ENCODE peak calls at places on chromosomes 13 and 19, in ten cellular contexts. One of them, this sample, is unnamed.

GRCh38 chr19:7159105-7159933 is 89.8 kb downstream of the ZNF557 start:
- DNase-seq in activated naive CD8-positive, alpha-beta T cell treated with anti-CD3 and anti-CD28 coated beads for 36 hours: no peak
- DNase-seq in CD8-positive, alpha-beta memory T cell: no peak
- DNase-seq in foreskin fibroblast: peak
- DNase-seq in hypothalamus: no peak
- DNase-seq in cardiac muscle cell: peak
- DNase-seq in ELR: peak
- DNase-seq in NCI-H1048: no peak
- DNase-seq in HFFc6: peak
- DNase-seq in AG09309: no peak
- DNase-seq in this sample: peak

GRCh38 chr19:47112166-47112663 is 1.4 kb downstream of the ZC3H4 start:
- DNase-seq in ELR: peak
- DNase-seq in cardiac muscle cell: peak
- DNase-seq in foreskin fibroblast: peak
- DNase-seq in NCI-H1048: no peak
- DNase-seq in hypothalamus: peak
- DNase-seq in CD8-positive, alpha-beta memory T cell: peak
- DNase-seq in HFFc6: peak
- DNase-seq in activated naive CD8-positive, alpha-beta T cell treated with anti-CD3 and anti-CD28 coated beads for 36 hours: peak
- DNase-seq in AG09309: peak
- DNase-seq in this sample: peak

GRCh38 chr13:43072394-43072793 is 49.0 kb downstream of the DNAJC15 start:
- DNase-seq in AG09309: no peak
- DNase-seq in CD8-positive, alpha-beta memory T cell: no peak
- DNase-seq in cardiac muscle cell: peak
- DNase-seq in ELR: no peak
- DNase-seq in hypothalamus: no peak
- DNase-seq in activated naive CD8-positive, alpha-beta T cell treated with anti-CD3 and anti-CD28 coated beads for 36 hours: no peak
- DNase-seq in HFFc6: no peak
- DNase-seq in foreskin fibroblast: peak
- DNase-seq in NCI-H1048: no peak
- DNase-seq in this sample: no peak

GRCh38 chr13:56953965-56954364 is 186.8 kb upstream of the PRR20A start:
- DNase-seq in activated naive CD8-positive, alpha-beta T cell treated with anti-CD3 and anti-CD28 coated beads for 36 hours: no peak
- DNase-seq in foreskin fibroblast: no peak
- DNase-seq in AG09309: no peak
- DNase-seq in ELR: no peak
- DNase-seq in CD8-positive, alpha-beta memory T cell: no peak
- DNase-seq in hypothalamus: no peak
- DNase-seq in HFFc6: no peak
- DNase-seq in cardiac muscle cell: no peak
- DNase-seq in NCI-H1048: no peak
- DNase-seq in this sample: no peak

GRCh38 chr13:101965096-101965495 is 436.8 kb downstream of the FGF14 start:
- DNase-seq in CD8-positive, alpha-beta memory T cell: no peak
- DNase-seq in foreskin fibroblast: no peak
- DNase-seq in AG09309: no peak
- DNase-seq in hypothalamus: no peak
- DNase-seq in NCI-H1048: no peak
- DNase-seq in ELR: no peak
- DNase-seq in activated naive CD8-positive, alpha-beta T cell treated with anti-CD3 and anti-CD28 coated beads for 36 hours: no peak
- DNase-seq in cardiac muscle cell: no peak
- DNase-seq in HFFc6: no peak
- DNase-seq in this sample: no peak

GRCh38 chr13:104106705-104107393 is 1040.6 kb upstream of the SLC10A2 start:
- DNase-seq in cardiac muscle cell: peak
- DNase-seq in AG09309: no peak
- DNase-seq in ELR: peak
- DNase-seq in activated naive CD8-positive, alpha-beta T cell treated with anti-CD3 and anti-CD28 coated beads for 36 hours: no peak
- DNase-seq in CD8-positive, alpha-beta memory T cell: no peak
- DNase-seq in HFFc6: no peak
- DNase-seq in NCI-H1048: no peak
- DNase-seq in foreskin fibroblast: peak
- DNase-seq in hypothalamus: no peak
- DNase-seq in this sample: no peak

GRCh38 chr19:3474015-3474414 is 6.3 kb downstream of the SMIM24 start:
- DNase-seq in ELR: no peak
- DNase-seq in hypothalamus: no peak
- DNase-seq in HFFc6: no peak
- DNase-seq in AG09309: no peak
- DNase-seq in activated naive CD8-positive, alpha-beta T cell treated with anti-CD3 and anti-CD28 coated beads for 36 hours: no peak
- DNase-seq in foreskin fibroblast: no peak
- DNase-seq in NCI-H1048: no peak
- DNase-seq in CD8-positive, alpha-beta memory T cell: no peak
- DNase-seq in cardiac muscle cell: no peak
- DNase-seq in this sample: no peak

GRCh38 chr13:101202590-101202989 is 213.7 kb downstream of the NALCN start:
- DNase-seq in AG09309: no peak
- DNase-seq in foreskin fibroblast: no peak
- DNase-seq in cardiac muscle cell: no peak
- DNase-seq in HFFc6: no peak
- DNase-seq in hypothalamus: no peak
- DNase-seq in CD8-positive, alpha-beta memory T cell: no peak
- DNase-seq in activated naive CD8-positive, alpha-beta T cell treated with anti-CD3 and anti-CD28 coated beads for 36 hours: no peak
- DNase-seq in NCI-H1048: no peak
- DNase-seq in ELR: no peak
- DNase-seq in this sample: no peak

GRCh38 chr13:62879071-62879470 is 1463.4 kb upstream of the PCDH20 start:
- DNase-seq in hypothalamus: no peak
- DNase-seq in foreskin fibroblast: peak
- DNase-seq in AG09309: no peak
- DNase-seq in activated naive CD8-positive, alpha-beta T cell treated with anti-CD3 and anti-CD28 coated beads for 36 hours: no peak
- DNase-seq in CD8-positive, alpha-beta memory T cell: no peak
- DNase-seq in HFFc6: no peak
- DNase-seq in cardiac muscle cell: peak
- DNase-seq in ELR: peak
- DNase-seq in NCI-H1048: no peak
- DNase-seq in this sample: no peak

GRCh38 chr13:89812856-89813255 is 1534.6 kb upstream of the MIR17HG start:
- DNase-seq in CD8-positive, alpha-beta memory T cell: no peak
- DNase-seq in cardiac muscle cell: no peak
- DNase-seq in AG09309: no peak
- DNase-seq in NCI-H1048: no peak
- DNase-seq in activated naive CD8-positive, alpha-beta T cell treated with anti-CD3 and anti-CD28 coated beads for 36 hours: no peak
- DNase-seq in foreskin fibroblast: no peak
- DNase-seq in hypothalamus: no peak
- DNase-seq in HFFc6: no peak
- DNase-seq in ELR: no peak
- DNase-seq in this sample: no peak

GRCh38 chr13:89307278-89307677 is 1636.1 kb downstream of the SLITRK5 start:
- DNase-seq in activated naive CD8-positive, alpha-beta T cell treated with anti-CD3 and anti-CD28 coated beads for 36 hours: no peak
- DNase-seq in hypothalamus: no peak
- DNase-seq in foreskin fibroblast: no peak
- DNase-seq in HFFc6: no peak
- DNase-seq in cardiac muscle cell: no peak
- DNase-seq in CD8-positive, alpha-beta memory T cell: no peak
- DNase-seq in AG09309: no peak
- DNase-seq in NCI-H1048: no peak
- DNase-seq in ELR: peak
- DNase-seq in this sample: no peak

GRCh38 chr19:32570081-32570785 is 10.8 kb upstream of the PDCD5 start:
- DNase-seq in NCI-H1048: no peak
- DNase-seq in cardiac muscle cell: peak
- DNase-seq in HFFc6: peak
- DNase-seq in CD8-positive, alpha-beta memory T cell: peak
- DNase-seq in AG09309: peak
- DNase-seq in hypothalamus: peak
- DNase-seq in ELR: peak
- DNase-seq in foreskin fibroblast: peak
- DNase-seq in activated naive CD8-positive, alpha-beta T cell treated with anti-CD3 and anti-CD28 coated beads for 36 hours: peak
- DNase-seq in this sample: no peak

GRCh38 chr19:49210108-49210900 is 52.7 kb downstream of the TRPM4 start:
- DNase-seq in hypothalamus: no peak
- DNase-seq in activated naive CD8-positive, alpha-beta T cell treated with anti-CD3 and anti-CD28 coated beads for 36 hours: peak
- DNase-seq in CD8-positive, alpha-beta memory T cell: no peak
- DNase-seq in cardiac muscle cell: peak
- DNase-seq in ELR: peak
- DNase-seq in AG09309: no peak
- DNase-seq in NCI-H1048: peak
- DNase-seq in foreskin fibroblast: peak
- DNase-seq in HFFc6: no peak
- DNase-seq in this sample: no peak

GRCh38 chr19:31350693-31351211 is 1.5 kb upstream of the TSHZ3 start:
- DNase-seq in ELR: peak
- DNase-seq in hypothalamus: peak
- DNase-seq in CD8-positive, alpha-beta memory T cell: no peak
- DNase-seq in AG09309: no peak
- DNase-seq in foreskin fibroblast: peak
- DNase-seq in NCI-H1048: no peak
- DNase-seq in cardiac muscle cell: peak
- DNase-seq in activated naive CD8-positive, alpha-beta T cell treated with anti-CD3 and anti-CD28 coated beads for 36 hours: no peak
- DNase-seq in HFFc6: peak
- DNase-seq in this sample: peak

GRCh38 chr19:11949201-11949600 is 15.6 kb upstream of the ZNF763 start:
- DNase-seq in foreskin fibroblast: peak
- DNase-seq in ELR: no peak
- DNase-seq in HFFc6: no peak
- DNase-seq in AG09309: no peak
- DNase-seq in CD8-positive, alpha-beta memory T cell: no peak
- DNase-seq in hypothalamus: no peak
- DNase-seq in activated naive CD8-positive, alpha-beta T cell treated with anti-CD3 and anti-CD28 coated beads for 36 hours: no peak
- DNase-seq in NCI-H1048: no peak
- DNase-seq in cardiac muscle cell: no peak
- DNase-seq in this sample: no peak

GRCh38 chr13:106355866-106356265 is 179.6 kb downstream of the EFNB2 start:
- DNase-seq in activated naive CD8-positive, alpha-beta T cell treated with anti-CD3 and anti-CD28 coated beads for 36 hours: no peak
- DNase-seq in ELR: no peak
- DNase-seq in HFFc6: no peak
- DNase-seq in CD8-positive, alpha-beta memory T cell: no peak
- DNase-seq in cardiac muscle cell: no peak
- DNase-seq in hypothalamus: no peak
- DNase-seq in AG09309: no peak
- DNase-seq in foreskin fibroblast: no peak
- DNase-seq in NCI-H1048: no peak
- DNase-seq in this sample: no peak

GRCh38 chr13:49836516-49836915 is 44.0 kb upstream of the KPNA3 start:
- DNase-seq in hypothalamus: peak
- DNase-seq in ELR: no peak
- DNase-seq in HFFc6: no peak
- DNase-seq in foreskin fibroblast: no peak
- DNase-seq in CD8-positive, alpha-beta memory T cell: no peak
- DNase-seq in activated naive CD8-positive, alpha-beta T cell treated with anti-CD3 and anti-CD28 coated beads for 36 hours: no peak
- DNase-seq in NCI-H1048: no peak
- DNase-seq in cardiac muscle cell: no peak
- DNase-seq in AG09309: no peak
- DNase-seq in this sample: no peak

GRCh38 chr19:51166846-51167490 is 24.9 kb downstream of the SIGLEC7 start:
- DNase-seq in hypothalamus: no peak
- DNase-seq in activated naive CD8-positive, alpha-beta T cell treated with anti-CD3 and anti-CD28 coated beads for 36 hours: peak
- DNase-seq in AG09309: no peak
- DNase-seq in NCI-H1048: no peak
- DNase-seq in foreskin fibroblast: no peak
- DNase-seq in CD8-positive, alpha-beta memory T cell: peak
- DNase-seq in ELR: no peak
- DNase-seq in cardiac muscle cell: no peak
- DNase-seq in HFFc6: no peak
- DNase-seq in this sample: no peak

GRCh38 chr19:35545855-35546381 is 492 bp downstream of the TMEM147 start:
- DNase-seq in cardiac muscle cell: peak
- DNase-seq in AG09309: no peak
- DNase-seq in ELR: peak
- DNase-seq in hypothalamus: no peak
- DNase-seq in foreskin fibroblast: peak
- DNase-seq in CD8-positive, alpha-beta memory T cell: peak
- DNase-seq in NCI-H1048: no peak
- DNase-seq in activated naive CD8-positive, alpha-beta T cell treated with anti-CD3 and anti-CD28 coated beads for 36 hours: peak
- DNase-seq in HFFc6: no peak
- DNase-seq in this sample: peak

GRCh38 chr19:35142531-35143230 is 374 bp upstream of the FXYD7 start:
- DNase-seq in cardiac muscle cell: peak
- DNase-seq in hypothalamus: peak
- DNase-seq in NCI-H1048: no peak
- DNase-seq in AG09309: no peak
- DNase-seq in ELR: peak
- DNase-seq in foreskin fibroblast: peak
- DNase-seq in CD8-positive, alpha-beta memory T cell: peak
- DNase-seq in HFFc6: no peak
- DNase-seq in activated naive CD8-positive, alpha-beta T cell treated with anti-CD3 and anti-CD28 coated beads for 36 hours: peak
- DNase-seq in this sample: peak

GRCh38 chr13:35797244-35797643 is 320.8 kb upstream of the MAB21L1 start:
- DNase-seq in AG09309: no peak
- DNase-seq in activated naive CD8-positive, alpha-beta T cell treated with anti-CD3 and anti-CD28 coated beads for 36 hours: no peak
- DNase-seq in HFFc6: no peak
- DNase-seq in foreskin fibroblast: no peak
- DNase-seq in CD8-positive, alpha-beta memory T cell: no peak
- DNase-seq in NCI-H1048: no peak
- DNase-seq in hypothalamus: no peak
- DNase-seq in cardiac muscle cell: no peak
- DNase-seq in ELR: no peak
- DNase-seq in this sample: no peak

GRCh38 chr13:45238945-45239795 is 38.3 kb upstream of the KCTD4 start:
- DNase-seq in AG09309: no peak
- DNase-seq in foreskin fibroblast: peak
- DNase-seq in cardiac muscle cell: peak
- DNase-seq in HFFc6: peak
- DNase-seq in hypothalamus: no peak
- DNase-seq in activated naive CD8-positive, alpha-beta T cell treated with anti-CD3 and anti-CD28 coated beads for 36 hours: no peak
- DNase-seq in NCI-H1048: no peak
- DNase-seq in ELR: peak
- DNase-seq in CD8-positive, alpha-beta memory T cell: no peak
- DNase-seq in this sample: no peak

GRCh38 chr19:29256516-29256915 is 43.6 kb upstream of the UQCRFS1 start:
- DNase-seq in hypothalamus: no peak
- DNase-seq in NCI-H1048: no peak
- DNase-seq in HFFc6: no peak
- DNase-seq in AG09309: no peak
- DNase-seq in CD8-positive, alpha-beta memory T cell: no peak
- DNase-seq in ELR: no peak
- DNase-seq in foreskin fibroblast: no peak
- DNase-seq in cardiac muscle cell: no peak
- DNase-seq in activated naive CD8-positive, alpha-beta T cell treated with anti-CD3 and anti-CD28 coated beads for 36 hours: no peak
- DNase-seq in this sample: no peak

GRCh38 chr19:17977073-17977472 is 10.2 kb downstream of the KCNN1 start:
- DNase-seq in HFFc6: no peak
- DNase-seq in activated naive CD8-positive, alpha-beta T cell treated with anti-CD3 and anti-CD28 coated beads for 36 hours: no peak
- DNase-seq in cardiac muscle cell: no peak
- DNase-seq in NCI-H1048: no peak
- DNase-seq in foreskin fibroblast: no peak
- DNase-seq in CD8-positive, alpha-beta memory T cell: no peak
- DNase-seq in AG09309: no peak
- DNase-seq in hypothalamus: no peak
- DNase-seq in ELR: no peak
- DNase-seq in this sample: no peak

GRCh38 chr13:44668707-44669106 is 92.6 kb upstream of the TSC22D1 start:
- DNase-seq in activated naive CD8-positive, alpha-beta T cell treated with anti-CD3 and anti-CD28 coated beads for 36 hours: no peak
- DNase-seq in ELR: peak
- DNase-seq in CD8-positive, alpha-beta memory T cell: no peak
- DNase-seq in HFFc6: peak
- DNase-seq in AG09309: no peak
- DNase-seq in foreskin fibroblast: peak
- DNase-seq in hypothalamus: no peak
- DNase-seq in cardiac muscle cell: no peak
- DNase-seq in NCI-H1048: no peak
- DNase-seq in this sample: no peak

GRCh38 chr19:57527136-57527881 is at the start of gene ZNF549:
- DNase-seq in CD8-positive, alpha-beta memory T cell: peak
- DNase-seq in HFFc6: peak
- DNase-seq in activated naive CD8-positive, alpha-beta T cell treated with anti-CD3 and anti-CD28 coated beads for 36 hours: peak
- DNase-seq in cardiac muscle cell: peak
- DNase-seq in NCI-H1048: peak
- DNase-seq in foreskin fibroblast: peak
- DNase-seq in hypothalamus: peak
- DNase-seq in ELR: peak
- DNase-seq in AG09309: peak
- DNase-seq in this sample: peak

GRCh38 chr13:110643768-110644421 is 28.6 kb downstream of the NAXD start:
- DNase-seq in ELR: no peak
- DNase-seq in activated naive CD8-positive, alpha-beta T cell treated with anti-CD3 and anti-CD28 coated beads for 36 hours: no peak
- DNase-seq in cardiac muscle cell: no peak
- DNase-seq in foreskin fibroblast: no peak
- DNase-seq in NCI-H1048: no peak
- DNase-seq in AG09309: no peak
- DNase-seq in hypothalamus: no peak
- DNase-seq in HFFc6: no peak
- DNase-seq in CD8-positive, alpha-beta memory T cell: no peak
- DNase-seq in this sample: no peak

GRCh38 chr19:16199275-16199932 is 1.7 kb downstream of the AP1M1 start:
- DNase-seq in foreskin fibroblast: no peak
- DNase-seq in NCI-H1048: no peak
- DNase-seq in cardiac muscle cell: no peak
- DNase-seq in AG09309: no peak
- DNase-seq in hypothalamus: no peak
- DNase-seq in HFFc6: no peak
- DNase-seq in CD8-positive, alpha-beta memory T cell: no peak
- DNase-seq in activated naive CD8-positive, alpha-beta T cell treated with anti-CD3 and anti-CD28 coated beads for 36 hours: no peak
- DNase-seq in ELR: no peak
- DNase-seq in this sample: no peak